ENCODE peak calls at places on chromosomes 11 and 22, in five cellular contexts. R is ovary, L is foreskin fibroblast, M is AG09309, Y is retinal pigment epithelial cell. A is an unnamed sample.
A peak's percentile ranks its signal among the peaks of the same experiment; 100 is the strongest.

GRCh38 chr11:111427471-111427912 is 48.4 kb upstream of the POU2AF1 start:
- DNase-seq in R (no peak), L (peak; percentile 17), M (no peak), Y (no peak), A (no peak)

GRCh38 chr22:24380220-24381218 is 46.9 kb upstream of the ADORA2A start:
- DNase-seq in R (no peak), L (no peak), M (no peak), Y (no peak), A (no peak)

GRCh38 chr22:40396882-40397281 is 26.5 kb downstream of the SGSM3 start:
- DNase-seq in R (no peak), L (peak; percentile 52), M (no peak), Y (peak; percentile 38), A (peak; percentile 36)

GRCh38 chr11:3146612-3147256 is 18.4 kb downstream of the OSBPL5 start:
- DNase-seq in R (no peak), L (peak; percentile 88), M (no peak), Y (peak; percentile 14), A (no peak)

GRCh38 chr22:48866906-48867597 is 960.6 kb downstream of the BRD1 start:
- DNase-seq in R (no peak), L (no peak), M (no peak), Y (no peak), A (no peak)

GRCh38 chr22:18991828-18992442 is 55.8 kb upstream of the PRODH start:
- DNase-seq in R (no peak), L (no peak), M (no peak), Y (no peak), A (no peak)

GRCh38 chr11:59899532-59899931 is 20.9 kb downstream of the OOSP3 start:
- DNase-seq in R (no peak), L (no peak), M (no peak), Y (no peak), A (no peak)

GRCh38 chr11:132631956-132632355 is 900.3 kb downstream of the OPCML start:
- DNase-seq in R (no peak), L (peak; percentile 36), M (no peak), Y (no peak), A (no peak)

GRCh38 chr11:44623716-44624491 is 58.4 kb downstream of the CD82 start:
- DNase-seq in R (peak; percentile 7), L (no peak), M (no peak), Y (no peak), A (no peak)

GRCh38 chr11:114237321-114238280 is 58.6 kb upstream of the NNMT start:
- DNase-seq in R (no peak), L (peak; percentile 80), M (no peak), Y (no peak), A (no peak)

GRCh38 chr11:43943931-43944751 is 1.7 kb downstream of the C11orf96 start:
- DNase-seq in R (peak; percentile 53), L (peak; percentile 40), M (no peak), Y (no peak), A (no peak)

GRCh38 chr22:25360411-25360810 is 141.0 kb downstream of the CRYBB2 start:
- DNase-seq in R (no peak), L (no peak), M (no peak), Y (no peak), A (no peak)

GRCh38 chr11:102279641-102280170 is 37.6 kb upstream of the BIRC3 start:
- DNase-seq in R (no peak), L (peak; percentile 79), M (peak; percentile 43), Y (no peak), A (peak; percentile 65)

GRCh38 chr11:123217897-123218296 is 22.8 kb upstream of the CLMP start:
- DNase-seq in R (no peak), L (no peak), M (no peak), Y (no peak), A (no peak)

GRCh38 chr11:44903518-44903917 is 47.2 kb downstream of the TP53I11 start:
- DNase-seq in R (no peak), L (no peak), M (no peak), Y (no peak), A (no peak)

GRCh38 chr11:91998466-91998865 is 226.2 kb upstream of the FAT3 start:
- DNase-seq in R (no peak), L (no peak), M (no peak), Y (no peak), A (no peak)

GRCh38 chr22:36741204-36741793 is 34.6 kb downstream of the IFT27 start:
- DNase-seq in R (no peak), L (no peak), M (no peak), Y (no peak), A (no peak)

GRCh38 chr11:119888119-119888518 is 159.1 kb upstream of the NECTIN1 start:
- DNase-seq in R (no peak), L (no peak), M (no peak), Y (no peak), A (no peak)

GRCh38 chr11:31442086-31442485 is 67.3 kb downstream of the IMMP1L start:
- DNase-seq in R (no peak), L (no peak), M (no peak), Y (no peak), A (no peak)

DNA sequence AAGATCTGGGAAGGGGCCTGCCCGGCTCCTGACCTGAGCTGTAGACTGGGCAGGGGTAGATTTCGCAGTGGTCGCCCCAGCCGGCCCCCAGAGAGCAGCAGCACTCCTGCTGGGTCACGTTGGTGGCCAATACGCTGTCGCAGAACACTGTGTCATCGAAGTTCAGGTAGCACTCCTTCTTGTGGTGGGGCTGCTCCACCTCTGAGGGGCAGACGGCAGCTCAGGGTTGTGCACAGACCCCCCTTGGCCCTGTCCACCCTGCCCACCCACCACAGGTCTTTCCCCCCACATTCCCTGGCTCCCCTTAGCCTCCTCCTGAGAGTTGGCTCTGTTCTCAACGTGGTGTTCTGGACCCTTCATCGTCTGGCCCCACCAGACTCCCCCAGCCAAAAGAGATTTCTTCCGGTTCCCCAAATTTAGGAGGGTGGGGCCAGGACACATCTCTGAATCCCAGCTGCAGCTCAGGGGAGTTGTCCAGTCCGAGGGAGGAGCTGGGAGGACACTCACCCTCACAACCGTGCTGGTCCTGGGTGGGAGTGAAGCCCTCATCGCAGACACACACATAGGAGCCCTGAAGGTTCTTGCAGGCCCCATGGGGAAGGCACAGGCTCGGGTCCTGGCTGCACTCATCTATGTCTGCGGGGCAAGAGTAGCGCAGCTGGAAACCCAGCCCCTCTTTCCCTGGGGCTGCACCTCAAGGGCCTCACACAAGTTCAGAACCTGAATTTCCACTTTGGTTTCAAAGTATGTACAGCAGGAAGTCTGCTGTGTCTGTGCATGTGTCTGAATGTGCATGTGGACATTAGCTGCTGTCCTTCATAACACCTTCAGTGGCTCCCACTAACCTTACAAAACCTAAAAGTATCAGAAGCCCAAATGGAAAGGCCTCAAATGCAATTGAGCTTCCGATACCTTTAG is 16.5 kb downstream of the SCYL1 start:
- DNase-seq in R (no peak), L (peak; percentile 12), M (no peak), Y (no peak), A (no peak)
- TF ChIP-seq CTCF in R (no peak), L (no peak), M (no peak), Y (no peak), A (no peak)

GRCh38 chr11:68854273-68854958 is 12.7 kb upstream of the CPT1A start:
- DNase-seq in R (no peak), L (no peak), M (no peak), Y (no peak), A (no peak)
- H3K4me3 ChIP-seq in R (peak overlapping the region; percentile 44), L (peak overlapping the region; percentile 55), M (no peak overlapping the region), Y (no peak overlapping the region), A (peak overlapping the region; percentile 43)

GRCh38 chr11:57764527-57764926 is 2.9 kb downstream of the CTNND1 start:
- DNase-seq in R (no peak), L (no peak), M (no peak), Y (no peak), A (no peak)

GRCh38 chr11:57764972-57765371 is 3.4 kb downstream of the CTNND1 start:
- DNase-seq in R (no peak), L (no peak), M (no peak), Y (no peak), A (no peak)

GRCh38 chr11:57761301-57762234 is at the start of gene CTNND1:
- DNase-seq in R (peak; percentile 88), L (peak; percentile 97), M (peak; percentile 93), Y (peak; percentile 91), A (peak; percentile 94)

GRCh38 chr11:57762235-57762866 is 749 bp downstream of the CTNND1 start:
- DNase-seq in R (no peak), L (peak; percentile 29), M (no peak), Y (no peak), A (no peak)

DNA sequence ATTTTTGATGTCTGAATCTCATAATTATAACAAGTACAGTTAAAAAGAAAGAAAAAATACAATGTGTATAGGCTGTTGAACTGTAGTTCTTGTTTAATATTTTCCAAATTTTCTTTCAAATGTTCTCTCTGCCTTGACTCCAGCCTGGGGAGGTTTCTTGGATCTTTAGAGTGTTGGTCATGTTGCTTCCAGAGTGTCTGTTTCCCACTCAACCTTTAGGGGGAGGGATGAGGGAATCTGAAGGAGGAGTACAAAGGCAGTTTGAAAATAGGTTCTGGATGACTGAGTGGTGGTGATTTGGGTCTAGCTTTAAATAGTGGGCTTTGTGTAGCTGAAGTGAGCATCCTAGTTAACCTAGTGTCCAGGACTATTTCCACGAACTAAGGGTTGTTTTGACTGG is 2.0 kb downstream of the CTNND1 start:
- DNase-seq in R (no peak), L (peak; percentile 69), M (no peak), Y (no peak), A (no peak)
- TF ChIP-seq CTCF in R (no peak), L (peak; percentile 43), M (peak; percentile 49), Y (peak; percentile 50), A (peak; percentile 26)

GRCh38 chr22:46652081-46652929 is 32.1 kb downstream of the GRAMD4 start:
- DNase-seq in R (no peak), L (peak; percentile 25), M (no peak), Y (no peak), A (no peak)
- H3K4me3 ChIP-seq in R (no peak overlapping the region), L (no peak overlapping the region), M (no peak overlapping the region), Y (no peak overlapping the region), A (no peak overlapping the region)

GRCh38 chr11:70191495-70192140 is 11.5 kb upstream of the FADD start:
- DNase-seq in R (no peak), L (peak; percentile 72), M (no peak), Y (no peak), A (no peak)
- TF ChIP-seq CTCF in R (peak; percentile 37), L (peak; percentile 83), M (peak; percentile 98), Y (peak; percentile 91), A (peak; percentile 78)

GRCh38 chr11:17209939-17210245 is 2.1 kb upstream of the PIK3C2A start:
- DNase-seq in R (no peak), L (no peak), M (no peak), Y (no peak), A (no peak)

GRCh38 chr11:17207317-17208256 is at the start of gene PIK3C2A:
- DNase-seq in R (peak; percentile 97), L (peak; percentile 97), M (peak; percentile 54), Y (peak; percentile 88), A (peak; percentile 64)

GRCh38 chr11:17208257-17208999 is 642 bp upstream of the PIK3C2A start:
- DNase-seq in R (peak; percentile 52), L (peak; percentile 65), M (no peak), Y (peak; percentile 81), A (peak; percentile 35)

GRCh38 chr11:17206448-17206847 is 1.3 kb downstream of the PIK3C2A start:
- DNase-seq in R (no peak), L (no peak), M (no peak), Y (no peak), A (no peak)
- H3K4me3 ChIP-seq in R (peak overlapping the region; percentile 63), L (peak overlapping the region; percentile 95), M (peak overlapping the region; percentile 72), Y (peak overlapping the region; percentile 66), A (peak overlapping the region; percentile 90)

A was measured in HFF-Myc.